ENCODE peak calls at places on chromosomes 5 and 9, in five cellular contexts. M is MCF 10A; L is germinal center; K is SIG-M5; V is naive thymus-derived CD8-positive, alpha-beta T cell. O is an unnamed sample.

GRCh38 chr5:10045376-10045775 is 204.3 kb downstream of the ATPSCKMT start:
- DNase-seq in M (no peak), L (no peak), V (no peak), K (no peak), O (no peak)

GRCh38 chr9:137811283-137811870 is 66.2 kb upstream of the CACNA1B start:
- DNase-seq in K (no peak), M (no peak), V (no peak), L (no peak), O (no peak)

GRCh38 chr5:14872070-14872989 is 752 bp upstream of the ANKH start:
- DNase-seq in M (peak), L (peak), K (no peak), V (peak), O (no peak)

GRCh38 chr9:84300271-84300670 is 40.3 kb downstream of the SLC28A3 start:
- DNase-seq in M (peak), V (no peak), K (no peak), L (no peak), O (peak)

GRCh38 chr9:28758346-28758745 is 1185.1 kb upstream of the C9orf72 start:
- DNase-seq in L (no peak), V (no peak), M (peak), K (no peak), O (no peak)

GRCh38 chr9:121751686-121752445 is 100.4 kb downstream of the DAB2IP start:
- DNase-seq in M (no peak), L (no peak), V (no peak), K (no peak), O (no peak)

GRCh38 chr9:137447722-137448568 is 6.8 kb upstream of the ENTPD8 start:
- DNase-seq in V (peak), L (no peak), K (no peak), M (no peak), O (no peak)

GRCh38 chr5:140312067-140312790 is 9.3 kb upstream of the PFDN1 start:
- DNase-seq in M (peak), L (no peak), V (no peak), K (no peak), O (peak)

GRCh38 chr9:19149230-19149629 is 21.9 kb upstream of the PLIN2 start:
- DNase-seq in K (no peak), M (no peak), L (no peak), V (no peak), O (no peak)

GRCh38 chr5:134247411-134247810 is 21.5 kb upstream of the PPP2CA start:
- DNase-seq in K (no peak), L (no peak), M (peak), V (no peak), O (peak)

GRCh38 chr9:75953218-75953617 is 62.7 kb downstream of the PCSK5 start:
- DNase-seq in L (no peak), K (no peak), M (peak), V (no peak), O (peak)

GRCh38 chr5:179484201-179484600 is 66.2 kb upstream of the RUFY1 start:
- DNase-seq in K (no peak), M (no peak), V (no peak), L (no peak), O (no peak)

GRCh38 chr9:93397664-93398381 is 53.7 kb upstream of the FAM120A start:
- DNase-seq in K (no peak), V (no peak), L (no peak), M (peak), O (peak)

GRCh38 chr9:14768561-14769234 is 46.2 kb upstream of the CER1 start:
- DNase-seq in M (peak), L (peak), K (no peak), V (no peak), O (peak)

GRCh38 chr5:123089572-123089970 is 530 bp downstream of the PRDM6 start:
- DNase-seq in V (no peak), K (no peak), L (no peak), M (peak), O (peak)

GRCh38 chr5:10278658-10279279 is 28.7 kb downstream of the CCT5 start:
- DNase-seq in V (no peak), L (no peak), M (no peak), K (no peak), O (no peak)

GRCh38 chr9:120583958-120584369 is 4.0 kb upstream of the CDK5RAP2 start:
- DNase-seq in M (peak), V (no peak), K (peak), L (peak), O (peak)

GRCh38 chr5:130762031-130762430 is 403.0 kb downstream of the HINT1 start:
- DNase-seq in K (no peak), M (peak), V (no peak), L (no peak), O (peak)

GRCh38 chr5:107275333-107275732 is 395.4 kb downstream of the EFNA5 start:
- DNase-seq in K (no peak), V (no peak), L (no peak), M (no peak), O (no peak)

GRCh38 chr9:86893811-86894490 is 53.4 kb downstream of the GAS1 start:
- DNase-seq in L (no peak), V (no peak), M (no peak), K (no peak), O (no peak)

GRCh38 chr5:123543438-123543837 is 31.5 kb downstream of the CSNK1G3 start:
- DNase-seq in L (no peak), M (peak), V (no peak), K (no peak), O (no peak)

GRCh38 chr5:68387107-68387506 is 171.6 kb downstream of the PIK3R1 start:
- DNase-seq in M (no peak), K (no peak), L (no peak), V (no peak), O (no peak)

GRCh38 chr5:34494111-34494755 is 161.9 kb upstream of the RAI14 start:
- DNase-seq in L (no peak), M (no peak), V (no peak), K (no peak), O (peak)

GRCh38 chr9:83920469-83920941 is 727 bp downstream of the KIF27 start:
- DNase-seq in V (no peak), K (no peak), M (peak), L (peak), O (peak)

GRCh38 chr9:131618071-131618479 is 72.8 kb downstream of the PRRT1B start:
- DNase-seq in L (no peak), M (peak), V (no peak), K (no peak), O (peak)

GRCh38 chr5:39355324-39355723 is 9.0 kb downstream of the C9 start:
- DNase-seq in L (no peak), K (no peak), M (no peak), V (no peak), O (no peak)

GRCh38 chr5:159943331-159943730 is 27.0 kb downstream of the ADRA1B start:
- DNase-seq in L (no peak), V (no peak), K (no peak), M (no peak), O (no peak)

GRCh38 chr5:96344678-96345612 is 88.1 kb downstream of the PCSK1 start:
- DNase-seq in L (no peak), K (no peak), M (peak), V (no peak), O (peak)

GRCh38 chr5:101306391-101307137 is 403.5 kb upstream of the ST8SIA4 start:
- DNase-seq in M (peak), K (no peak), V (no peak), L (no peak), O (peak)

GRCh38 chr5:95219411-95219810 is 65.5 kb downstream of the MCTP1 start:
- DNase-seq in L (no peak), K (no peak), V (no peak), M (no peak), O (no peak)

GRCh38 chr9:135101926-135102325 is 14.5 kb downstream of the OLFM1 start:
- DNase-seq in L (no peak), K (no peak), M (no peak), V (no peak), O (no peak)

GRCh38 chr9:124203818-124204217 is 53.9 kb upstream of the NEK6 start:
- DNase-seq in V (no peak), M (no peak), L (no peak), K (no peak), O (no peak)

GRCh38 chr5:34500236-34500836 is 155.8 kb upstream of the RAI14 start:
- DNase-seq in K (no peak), V (no peak), M (peak), L (no peak), O (no peak)

GRCh38 chr9:96040591-96041461 is 165.3 kb downstream of the ERCC6L2 start:
- DNase-seq in M (no peak), K (no peak), V (no peak), L (no peak), O (no peak)

GRCh38 chr5:116329503-116329902 is 244.7 kb downstream of the COMMD10 start:
- DNase-seq in K (no peak), M (no peak), V (no peak), L (no peak), O (no peak)

GRCh38 chr9:34552606-34552981 is 29.8 kb upstream of the ENHO start:
- DNase-seq in L (no peak), K (no peak), V (peak), M (no peak), O (no peak)